ENCODE peak calls at places on chromosomes 16 and 17, in eight cellular contexts. F is tibial nerve, Q is GM12878, L is stomach, N is A549, I is ovary, V is sigmoid colon, D is HepG2. C is an unnamed sample.

GRCh38 chr16:14456793-14457481 is 173.1 kb downstream of the PARN start:
- DNase-seq in F (no peak), Q (no peak), L (no peak), N (no peak), I (no peak), V (no peak), D (no peak), C (no peak)

GRCh38 chr17:4541328-4542002 is 13.7 kb downstream of the MYBBP1A start:
- DNase-seq in F (no peak), Q (no peak), L (no peak), N (no peak), I (no peak), V (peak; percentile 63), D (no peak), C (no peak)

GRCh38 chr17:45364531-45365390 is 47.9 kb upstream of the MAP3K14 start:
- DNase-seq in F (no peak), Q (no peak), L (no peak), N (peak; percentile 44), I (no peak), V (peak; percentile 56), D (no peak), C (peak; percentile 24)

GRCh38 chr17:17143501-17143900 is 62.6 kb downstream of the PLD6 start:
- DNase-seq in F (no peak), Q (no peak), L (no peak), N (no peak), I (no peak), V (no peak), D (no peak), C (no peak)

GRCh38 chr16:85682516-85682915 is 6.2 kb downstream of the GINS2 start:
- DNase-seq in F (no peak), Q (no peak), L (no peak), N (no peak), I (no peak), V (no peak), D (no peak), C (no peak)

GRCh38 chr17:70934834-70935233 is 765.5 kb downstream of the KCNJ2 start:
- DNase-seq in F (no peak), Q (no peak), L (no peak), N (no peak), I (no peak), V (no peak), D (no peak), C (no peak)

GRCh38 chr16:11258553-11259287 is 2.7 kb upstream of the SOCS1 start:
- DNase-seq in F (peak; percentile 38), Q (peak; percentile 68), L (peak; percentile 83), N (no peak), I (peak; percentile 29), V (peak; percentile 72), D (peak; percentile 65), C (peak; percentile 50)

GRCh38 chr16:6684076-6684673 is 648.5 kb upstream of the RBFOX1 start:
- DNase-seq in F (no peak), Q (no peak), L (no peak), N (peak; percentile 25), I (no peak), V (no peak), D (peak; percentile 5), C (peak; percentile 36)

GRCh38 chr17:45289316-45290268 is 27.2 kb downstream of the MAP3K14 start:
- DNase-seq in F (no peak), Q (no peak), L (peak; percentile 46), N (no peak), I (no peak), V (no peak), D (no peak), C (no peak)

GRCh38 chr17:17523001-17523713 is 27.0 kb upstream of the RASD1 start:
- DNase-seq in F (no peak), Q (no peak), L (peak; percentile 89), N (no peak), I (no peak), V (no peak), D (no peak), C (no peak)

GRCh38 chr17:9230861-9231260 is 209.6 kb downstream of the NTN1 start:
- DNase-seq in F (no peak), Q (no peak), L (no peak), N (no peak), I (no peak), V (no peak), D (no peak), C (no peak)

GRCh38 chr17:21218101-21218500 is 4.1 kb upstream of the TMEM11 start:
- DNase-seq in F (no peak), Q (no peak), L (no peak), N (no peak), I (no peak), V (no peak), D (no peak), C (peak; percentile 54)

GRCh38 chr17:28720247-28720996 is 637 bp downstream of the RPL23A start:
- DNase-seq in F (no peak), Q (no peak), L (no peak), N (no peak), I (no peak), V (no peak), D (no peak), C (no peak)

GRCh38 chr17:5508855-5509254 is 22.5 kb downstream of the MIS12 start:
- DNase-seq in F (no peak), Q (no peak), L (no peak), N (peak; percentile 51), I (no peak), V (no peak), D (peak; percentile 29), C (no peak)

GRCh38 chr17:9232591-9233270 is 211.4 kb downstream of the NTN1 start:
- DNase-seq in F (no peak), Q (no peak), L (no peak), N (no peak), I (no peak), V (peak; percentile 85), D (no peak), C (no peak)

DNA sequence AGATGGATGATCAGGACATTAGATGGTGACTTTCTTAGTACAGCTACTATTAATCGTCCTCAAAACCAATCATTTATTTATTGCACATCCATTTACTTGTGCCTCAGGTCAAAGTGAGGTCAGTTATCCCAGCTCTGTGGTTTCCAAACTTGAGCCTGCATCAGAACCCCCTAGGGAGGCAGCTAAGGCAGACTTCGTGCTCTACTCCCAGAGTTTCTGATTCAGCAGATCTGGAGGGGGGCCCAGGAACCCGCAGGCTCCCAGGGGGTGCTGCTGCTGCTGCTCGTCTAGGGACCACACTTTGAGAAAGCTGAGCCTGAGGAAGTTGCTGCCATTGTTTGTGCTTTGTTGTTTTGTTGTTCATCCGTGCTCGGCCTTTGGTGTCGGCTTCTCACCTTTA is 44.0 kb upstream of the CLEC18B start:
- DNase-seq in F (no peak), Q (no peak), L (no peak), N (no peak), I (no peak), V (no peak), D (no peak), C (no peak)
- TF ChIP-seq EP300 in F (no peak), Q (no peak), L (no peak), N (no peak), I (no peak), V (no peak), D (no peak), C (no peak)

GRCh38 chr16:23368469-23368868 is 66.4 kb downstream of the SCNN1B start:
- DNase-seq in F (no peak), Q (no peak), L (no peak), N (no peak), I (no peak), V (no peak), D (no peak), C (no peak)

GRCh38 chr16:23367564-23367963 is 65.5 kb downstream of the SCNN1B start:
- DNase-seq in F (no peak), Q (no peak), L (no peak), N (no peak), I (no peak), V (no peak), D (no peak), C (no peak)

GRCh38 chr16:23371368-23371767 is 69.3 kb downstream of the SCNN1B start:
- DNase-seq in F (no peak), Q (no peak), L (no peak), N (no peak), I (no peak), V (no peak), D (no peak), C (no peak)

GRCh38 chr16:23367988-23368387 is 65.9 kb downstream of the SCNN1B start:
- DNase-seq in F (no peak), Q (no peak), L (no peak), N (no peak), I (no peak), V (no peak), D (no peak), C (no peak)

GRCh38 chr16:23369416-23369815 is 67.3 kb downstream of the SCNN1B start:
- DNase-seq in F (no peak), Q (no peak), L (no peak), N (no peak), I (no peak), V (no peak), D (no peak), C (no peak)
- TF ChIP-seq EP300 in F (no peak), Q (no peak), L (no peak), N (no peak), I (no peak), V (no peak), D (no peak), C (no peak)

DNA sequence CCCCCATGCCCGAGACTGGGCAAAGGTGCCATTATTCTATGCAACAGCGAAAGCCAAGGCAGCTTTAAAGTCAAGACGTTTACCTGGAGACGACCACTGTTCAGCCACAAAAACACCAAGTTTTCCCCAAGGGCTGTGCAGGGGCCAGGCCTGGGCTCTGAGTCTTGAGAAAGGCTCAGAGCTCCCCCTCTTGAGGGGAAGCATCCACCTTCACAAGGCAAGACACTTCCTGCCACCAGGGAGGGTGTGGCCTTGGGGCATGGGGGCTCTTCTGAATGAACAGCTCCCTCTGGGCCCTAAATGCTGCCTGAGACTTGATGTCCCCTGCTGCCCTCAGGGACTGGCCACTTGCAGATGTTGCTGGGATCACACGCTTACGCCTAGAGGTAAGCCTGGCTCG is 26.5 kb downstream of the PDIA2 start:
- DNase-seq in F (no peak), Q (no peak), L (no peak), N (no peak), I (no peak), V (no peak), D (no peak), C (no peak)
- TF ChIP-seq EP300 in F (no peak), Q (no peak), L (no peak), N (no peak), I (no peak), V (no peak), D (no peak), C (no peak)

GRCh38 chr17:67868176-67868575 is 42.9 kb downstream of the BPTF start:
- DNase-seq in F (no peak), Q (no peak), L (no peak), N (no peak), I (no peak), V (no peak), D (no peak), C (peak; percentile 76)

GRCh38 chr17:67862614-67863217 is 37.4 kb downstream of the BPTF start:
- DNase-seq in F (no peak), Q (no peak), L (no peak), N (no peak), I (no peak), V (no peak), D (no peak), C (no peak)

GRCh38 chr17:67867591-67867990 is 42.3 kb downstream of the BPTF start:
- DNase-seq in F (no peak), Q (no peak), L (no peak), N (no peak), I (no peak), V (no peak), D (no peak), C (no peak)

GRCh38 chr17:67863624-67864247 is 38.4 kb downstream of the BPTF start:
- DNase-seq in F (no peak), Q (no peak), L (no peak), N (no peak), I (no peak), V (no peak), D (no peak), C (no peak)

GRCh38 chr17:67865438-67865837 is 40.1 kb downstream of the BPTF start:
- DNase-seq in F (no peak), Q (no peak), L (no peak), N (no peak), I (no peak), V (no peak), D (no peak), C (no peak)
- TF ChIP-seq EP300 in F (no peak), Q (no peak), L (no peak), N (no peak), I (no peak), V (no peak), D (no peak), C (no peak)